ENCODE peak calls at places on chromosome 1, in six cellular contexts. U, I, T, G, S and D are unnamed samples.

GRCh38 chr1:220497220-220497756 is 30.6 kb upstream of the MARK1 start:
- DNase-seq in U (no peak), I (no peak), T (no peak), G (no peak), S (no peak), D (no peak)

GRCh38 chr1:232385221-232385620 is 244.7 kb downstream of the SIPA1L2 start:
- DNase-seq in U (no peak), I (no peak), T (no peak), G (no peak), S (peak), D (no peak)

GRCh38 chr1:207944571-207944970 is 33.6 kb upstream of the CD34 start:
- DNase-seq in U (no peak), I (no peak), T (no peak), G (no peak), S (peak), D (no peak)

GRCh38 chr1:4305526-4306301 is 348.7 kb upstream of the AJAP1 start:
- DNase-seq in U (no peak), I (no peak), T (no peak), G (no peak), S (no peak), D (no peak)

GRCh38 chr1:219699870-219700269 is 87.0 kb upstream of the ZC3H11B start:
- DNase-seq in U (no peak), I (no peak), T (no peak), G (no peak), S (peak), D (no peak)

GRCh38 chr1:205648212-205648910 is 16.6 kb upstream of the ELK4 start:
- DNase-seq in U (no peak), I (no peak), T (no peak), G (no peak), S (no peak), D (no peak)

GRCh38 chr1:45979074-45979777 is 153.2 kb downstream of the PIK3R3 start:
- DNase-seq in U (no peak), I (no peak), T (no peak), G (no peak), S (peak), D (no peak)

GRCh38 chr1:162889989-162890388 is 29.0 kb upstream of the CCDC190 start:
- DNase-seq in U (no peak), I (no peak), T (no peak), G (no peak), S (no peak), D (no peak)

GRCh38 chr1:221574529-221574928 is 167.4 kb downstream of the DUSP10 start:
- DNase-seq in U (no peak), I (no peak), T (no peak), G (no peak), S (peak), D (no peak)

GRCh38 chr1:91404151-91405012 is at the start of gene HFM1:
- DNase-seq in U (peak), I (no peak), T (peak), G (peak), S (peak), D (peak)

GRCh38 chr1:29706936-29707335 is 470.6 kb downstream of the PTPRU start:
- DNase-seq in U (no peak), I (no peak), T (peak), G (no peak), S (peak), D (no peak)

GRCh38 chr1:197312163-197312562 is 44.1 kb downstream of the CRB1 start:
- DNase-seq in U (no peak), I (no peak), T (no peak), G (no peak), S (peak), D (no peak)

GRCh38 chr1:155253797-155254196 is 1.5 kb downstream of the ENTREP3 start:
- DNase-seq in U (no peak), I (no peak), T (no peak), G (no peak), S (no peak), D (no peak)

GRCh38 chr1:115210302-115210711 is 121.0 kb upstream of the TSPAN2 start:
- DNase-seq in U (no peak), I (no peak), T (no peak), G (no peak), S (no peak), D (no peak)

GRCh38 chr1:157520386-157520935 is 31.9 kb downstream of the FCRL5 start:
- DNase-seq in U (no peak), I (no peak), T (no peak), G (no peak), S (no peak), D (no peak)

GRCh38 chr1:53956308-53957168 is 10.4 kb downstream of the LRRC42 start:
- DNase-seq in U (no peak), I (no peak), T (no peak), G (no peak), S (no peak), D (no peak)